ENCODE peak calls at places on chromosome 7, in five cellular contexts. R, G, Y, F and O are unnamed samples.
A peak's percentile ranks its signal among the peaks of the same experiment; 100 is the strongest.

GRCh38 chr7:18352339-18353255 is 143.0 kb upstream of the HDAC9 start:
- DNase-seq in Y (peak; percentile 32), R (peak; percentile 15), G (peak; percentile 73), F (no peak), O (peak; percentile 64)

GRCh38 chr7:31258391-31258790 is 82.1 kb downstream of the NEUROD6 start:
- DNase-seq in R (no peak), F (no peak), Y (no peak), G (no peak), O (no peak)

GRCh38 chr7:136890379-136890778 is 21.9 kb downstream of the CHRM2 start:
- DNase-seq in G (no peak), Y (no peak), R (no peak), F (no peak), O (no peak)

GRCh38 chr7:491292-491957 is 28.2 kb downstream of the PDGFA start:
- DNase-seq in G (no peak), Y (no peak), R (no peak), F (no peak), O (no peak)

GRCh38 chr7:74306737-74307469 is 17.7 kb downstream of the CLIP2 start:
- DNase-seq in R (peak; percentile 67), Y (peak; percentile 38), F (no peak), G (peak; percentile 75), O (peak; percentile 42)

GRCh38 chr7:129959480-129960332 is 6.9 kb upstream of the UBE2H start:
- DNase-seq in R (no peak), G (no peak), F (no peak), Y (no peak), O (no peak)

GRCh38 chr7:2717905-2718702 is 30.1 kb downstream of the AMZ1 start:
- DNase-seq in R (no peak), Y (no peak), F (no peak), G (no peak), O (no peak)

GRCh38 chr7:143013473-143013872 is 13.5 kb downstream of the OR9A2 start:
- DNase-seq in G (no peak), Y (no peak), F (no peak), R (no peak), O (no peak)

GRCh38 chr7:149871576-149871975 is 2.2 kb upstream of the ATP6V0E2 start:
- DNase-seq in Y (peak; percentile 9), F (no peak), R (no peak), G (no peak), O (no peak)